ENCODE peak calls at places on chromosomes 2 and 18, in eight cellular contexts. Z is SW480, W is NT2/D1, D is NCI-H774, Y is T follicular helper cell, G is NCI-H1694 treated with DMSO at 0.1 percent for 48 hours, U is endodermal cell, T is DMS53. Q is an unnamed sample.

GRCh38 chr2:238320648-238321281 is 447 bp downstream of the TRAF3IP1 start:
- DNase-seq in Z (no peak), W (no peak), D (no peak), Y (no peak), G (no peak), U (peak; percentile 65), T (peak; percentile 53), Q (peak; percentile 68)

GRCh38 chr2:229539628-229540027 is 174.7 kb downstream of the DNER start:
- DNase-seq in Z (no peak), W (no peak), D (no peak), Y (no peak), G (no peak), U (no peak), T (no peak), Q (no peak)

GRCh38 chr2:130807659-130808385 is 28.9 kb upstream of the ARHGEF4 start:
- DNase-seq in Z (no peak), W (no peak), D (no peak), Y (no peak), G (no peak), U (no peak), T (peak; percentile 11), Q (no peak)

GRCh38 chr18:48658721-48659120 is 119.9 kb downstream of the CTIF start:
- DNase-seq in Z (no peak), W (no peak), D (no peak), Y (no peak), G (no peak), U (no peak), T (no peak), Q (no peak)

GRCh38 chr2:74945783-74946165 is 12.7 kb upstream of the POLE4 start:
- DNase-seq in Z (no peak), W (no peak), D (no peak), Y (no peak), G (no peak), U (no peak), T (no peak), Q (no peak)

GRCh38 chr2:127597984-127598380 is 48.0 kb upstream of the GPR17 start:
- DNase-seq in Z (peak; percentile 5), W (no peak), D (no peak), Y (no peak), G (no peak), U (no peak), T (no peak), Q (no peak)

GRCh38 chr2:191063584-191063983 is 49.6 kb upstream of the STAT1 start:
- DNase-seq in Z (no peak), W (no peak), D (no peak), Y (no peak), G (no peak), U (no peak), T (no peak), Q (no peak)

GRCh38 chr2:100632021-100632420 is 69.2 kb downstream of the PDCL3 start:
- DNase-seq in Z (no peak), W (no peak), D (no peak), Y (no peak), G (no peak), U (no peak), T (peak; percentile 41), Q (no peak)

GRCh38 chr2:27288610-27289009 is 6.4 kb downstream of the TRIM54 start:
- DNase-seq in Z (no peak), W (no peak), D (no peak), Y (no peak), G (no peak), U (no peak), T (no peak), Q (no peak)

GRCh38 chr2:128301501-128301966 is 17.1 kb downstream of the HS6ST1 start:
- DNase-seq in Z (peak; percentile 38), W (no peak), D (no peak), Y (no peak), G (no peak), U (no peak), T (no peak), Q (no peak)

GRCh38 chr2:104745856-104746255 is 108.1 kb upstream of the POU3F3 start:
- DNase-seq in Z (no peak), W (no peak), D (no peak), Y (no peak), G (no peak), U (peak; percentile 60), T (no peak), Q (no peak)

Q was measured in GM23338.